ENCODE peak calls at places on chromosome 7, in four cellular contexts. B is fibroblast of pulmonary artery; I is spleen; H is CD8-positive, alpha-beta memory T cell. G is an unnamed sample.

GRCh38 chr7:38796636-38797501 is 112.1 kb downstream of the VPS41 start:
- DNase-seq in B (peak), I (no peak), H (peak), G (peak)

GRCh38 chr7:94031865-94032264 is 27.7 kb upstream of the BET1 start:
- DNase-seq in B (no peak), I (no peak), H (no peak), G (no peak)

GRCh38 chr7:38679419-38679818 is 48.2 kb upstream of the AMPH start:
- DNase-seq in B (peak), I (no peak), H (no peak), G (no peak)

GRCh38 chr7:92044940-92045339 is 89.3 kb downstream of the CYP51A1 start:
- DNase-seq in B (no peak), I (no peak), H (no peak), G (no peak)

GRCh38 chr7:84040365-84040764 is 154.2 kb downstream of the SEMA3A start:
- DNase-seq in B (no peak), I (no peak), H (no peak), G (no peak)

GRCh38 chr7:95180-95862 is 97.0 kb upstream of the FAM20C start:
- DNase-seq in B (peak), I (no peak), H (no peak), G (no peak)

GRCh38 chr7:30091431-30092386 is 43.1 kb upstream of the MTURN start:
- DNase-seq in B (peak), I (no peak), H (no peak), G (no peak)

GRCh38 chr7:29370531-29371314 is 176.1 kb downstream of the CHN2 start:
- DNase-seq in B (peak), I (no peak), H (no peak), G (no peak)

GRCh38 chr7:41810258-41810576 is 107.3 kb upstream of the INHBA start:
- DNase-seq in B (no peak), I (no peak), H (no peak), G (no peak)